ENCODE peak calls at places on chromosomes 13 and 19, in nine cellular contexts. K is heart right ventricle, D is dorsolateral prefrontal cortex, U is foreskin fibroblast, V is body of pancreas, N is cardiac muscle cell, H is left lung, O is GM12865, T is sigmoid colon. P is an unnamed sample.
A peak's percentile ranks its signal among the peaks of the same experiment; 100 is the strongest.

GRCh38 chr19:48833977-48834376 is 2.3 kb downstream of the HSD17B14 start:
- DNase-seq in N (no peak), K (no peak), V (no peak), O (no peak), H (no peak), T (no peak), D (no peak), U (no peak), P (no peak)

GRCh38 chr19:497861-498590 is 1.7 kb downstream of the MADCAM1 start:
- DNase-seq in T (no peak), K (no peak), U (no peak), H (peak; percentile 79), D (no peak), V (no peak), N (no peak), O (no peak), P (no peak)

GRCh38 chr19:871446-872265 is 12.2 kb downstream of the CFD start:
- DNase-seq in T (no peak), D (no peak), N (peak; percentile 56), V (no peak), U (peak; percentile 69), H (no peak), O (no peak), K (no peak), P (no peak)

GRCh38 chr13:112961457-112962369 is 7.3 kb upstream of the MCF2L start:
- DNase-seq in V (no peak), H (peak; percentile 58), O (no peak), D (peak; percentile 26), T (peak; percentile 48), N (no peak), U (no peak), K (no peak), P (no peak)

GRCh38 chr13:20160346-20161274 is at the start of gene GJA3:
- DNase-seq in O (peak; percentile 84), N (peak; percentile 22), H (no peak), T (no peak), U (peak; percentile 75), V (peak; percentile 32), D (no peak), K (peak; percentile 66), P (no peak)

GRCh38 chr13:99505814-99506269 is 4.6 kb downstream of the TM9SF2 start:
- DNase-seq in K (no peak), D (no peak), H (no peak), V (no peak), O (peak; percentile 13), T (no peak), N (peak; percentile 27), U (peak; percentile 17), P (no peak)

GRCh38 chr19:55311397-55311796 is 13.7 kb downstream of the TMEM150B start:
- DNase-seq in O (no peak), H (no peak), N (no peak), U (no peak), D (no peak), V (no peak), T (no peak), K (no peak), P (no peak)

GRCh38 chr19:40084948-40085347 is 5.8 kb downstream of the ZNF780A start:
- DNase-seq in T (no peak), H (no peak), D (no peak), O (no peak), U (no peak), K (no peak), V (no peak), N (peak; percentile 18), P (no peak)

GRCh38 chr19:1311543-1312091 is 25.9 kb downstream of the EFNA2 start:
- DNase-seq in H (no peak), T (no peak), U (no peak), V (no peak), O (no peak), K (no peak), D (no peak), N (no peak), P (no peak)

GRCh38 chr13:30629527-30629926 is 11.8 kb downstream of the USPL1 start:
- DNase-seq in H (no peak), U (no peak), D (no peak), O (no peak), N (no peak), T (no peak), K (no peak), V (no peak), P (no peak)

GRCh38 chr13:28385362-28385761 is 109.6 kb downstream of the FLT1 start:
- DNase-seq in K (no peak), V (no peak), N (no peak), H (no peak), U (no peak), T (no peak), O (no peak), D (no peak), P (no peak)

GRCh38 chr13:78045916-78046315 is 127.3 kb upstream of the EDNRB start:
- DNase-seq in N (peak; percentile 9), D (no peak), V (no peak), K (no peak), O (no peak), H (no peak), U (no peak), T (no peak), P (no peak)

GRCh38 chr13:34030782-34031181 is 212.8 kb downstream of the RFC3 start:
- DNase-seq in N (no peak), O (no peak), D (no peak), U (peak; percentile 63), K (no peak), H (no peak), T (no peak), V (no peak), P (no peak)

GRCh38 chr13:57557979-57558529 is 73.5 kb upstream of the PCDH17 start:
- DNase-seq in H (no peak), T (no peak), V (no peak), U (no peak), D (no peak), O (no peak), N (peak; percentile 0), K (no peak), P (no peak)

GRCh38 chr13:28494861-28495585 is at the start of gene FLT1:
- DNase-seq in U (peak; percentile 76), H (peak; percentile 89), T (no peak), V (peak; percentile 19), D (no peak), O (peak; percentile 14), N (peak; percentile 48), K (peak; percentile 79), P (no peak)

GRCh38 chr19:6074709-6075403 is 35.4 kb downstream of the RFX2 start:
- DNase-seq in U (no peak), N (no peak), O (no peak), V (no peak), H (no peak), D (no peak), T (no peak), K (no peak), P (no peak)
- TF ChIP-seq CTCF in U (no peak), N (no peak), O (no peak), V (no peak), H (no peak), D (no peak), T (no peak), K (no peak), P (no peak)

GRCh38 chr19:41521860-41522555 is 54.0 kb upstream of the CEACAM21 start:
- DNase-seq in K (peak; percentile 40), N (no peak), V (no peak), D (no peak), O (peak; percentile 42), H (peak; percentile 90), T (no peak), U (peak; percentile 14), P (no peak)
- H3K4me3 ChIP-seq in K (peak overlapping the region; percentile 44), N (no peak overlapping the region), V (no peak overlapping the region), D (peak overlapping the region; percentile 3), O (peak overlapping the region; percentile 46), H (peak overlapping the region; percentile 37), T (peak overlapping the region; percentile 38), U (no peak overlapping the region), P (no peak overlapping the region)

DNA sequence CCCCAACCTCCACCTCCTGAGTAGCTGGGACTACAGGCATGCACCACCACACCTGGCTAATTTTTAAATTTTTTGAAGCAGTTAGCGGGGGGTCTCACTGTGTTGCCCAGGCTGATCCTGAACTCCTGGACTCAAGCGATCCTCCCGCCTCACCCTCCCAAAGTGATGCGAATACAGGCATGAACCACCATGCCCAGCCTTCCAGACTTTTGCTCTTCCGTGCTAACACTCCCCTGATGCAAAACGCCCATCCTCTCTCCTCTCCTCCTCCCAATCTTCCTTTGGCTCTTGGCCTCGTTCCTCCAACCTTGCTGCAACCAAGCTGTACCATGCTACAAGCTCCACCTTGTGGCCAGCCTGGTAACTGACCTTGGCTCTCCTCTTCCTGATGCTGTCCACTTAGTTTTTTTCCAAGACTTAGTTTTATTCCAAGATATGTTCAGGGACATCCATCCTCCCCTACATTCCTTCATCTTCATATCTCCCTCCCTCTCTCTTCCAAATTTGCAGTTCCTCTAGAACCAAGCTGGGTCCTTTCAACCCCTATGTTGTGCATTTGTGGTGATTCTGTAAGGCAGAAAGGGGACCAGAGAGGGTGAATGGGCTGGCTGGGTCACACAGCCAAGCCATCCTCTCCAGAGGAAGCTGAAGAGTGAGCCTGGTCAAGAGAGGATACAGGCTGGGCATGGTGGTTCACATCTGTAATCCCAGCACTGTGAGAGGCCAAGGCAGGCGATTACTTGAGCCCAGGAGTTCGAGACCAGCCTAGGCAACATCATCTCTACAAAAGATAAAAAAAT is 32.8 kb downstream of the TINCR start:
- DNase-seq in O (peak; percentile 5), H (no peak), U (peak; percentile 26), K (no peak), N (no peak), T (no peak), D (no peak), V (no peak), P (no peak)
- TF ChIP-seq CTCF in O (peak; percentile 31), H (no peak), U (peak; percentile 34), K (peak; percentile 18), N (peak; percentile 43), T (no peak), D (no peak), V (no peak), P (peak; percentile 44)

GRCh38 chr13:29526741-29527140 is 68.7 kb downstream of the SLC7A1 start:
- DNase-seq in K (no peak), O (no peak), U (no peak), N (no peak), T (no peak), D (no peak), V (no peak), H (no peak), P (no peak)

GRCh38 chr13:29527916-29528315 is 67.6 kb downstream of the SLC7A1 start:
- DNase-seq in H (no peak), N (no peak), V (no peak), K (no peak), T (no peak), O (no peak), U (no peak), D (no peak), P (no peak)

GRCh38 chr13:29527511-29527910 is 68.0 kb downstream of the SLC7A1 start:
- DNase-seq in H (no peak), V (no peak), U (no peak), N (no peak), K (no peak), O (no peak), D (no peak), T (no peak), P (no peak)

GRCh38 chr13:29532136-29532535 is 63.4 kb downstream of the SLC7A1 start:
- DNase-seq in D (no peak), O (no peak), H (no peak), T (no peak), U (no peak), K (no peak), N (no peak), V (no peak), P (no peak)

DNA sequence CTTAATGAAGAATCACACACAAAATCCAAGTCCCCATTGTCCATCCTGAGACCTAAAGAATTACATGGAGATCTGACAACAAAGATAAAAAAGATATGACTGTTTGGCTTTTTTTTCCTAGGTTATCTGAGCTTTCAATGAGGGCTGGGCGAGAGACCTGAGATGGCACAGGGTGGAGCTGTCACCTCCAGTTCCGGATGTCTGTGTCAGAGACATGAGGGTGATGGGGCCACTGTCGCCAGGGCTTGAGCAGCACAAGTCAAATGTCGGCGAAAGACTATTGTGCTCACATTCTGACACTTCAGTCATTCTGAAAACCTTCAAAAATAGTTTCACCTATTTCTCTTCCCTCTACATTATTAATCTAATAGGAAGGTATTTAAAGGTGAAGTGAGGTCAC is 65.7 kb downstream of the SLC7A1 start:
- DNase-seq in T (no peak), V (no peak), D (no peak), U (no peak), O (no peak), H (no peak), N (no peak), K (no peak), P (no peak)
- H3K4me3 ChIP-seq in T (no peak overlapping the region), V (no peak overlapping the region), D (no peak overlapping the region), U (no peak overlapping the region), O (no peak overlapping the region), H (no peak overlapping the region), N (no peak overlapping the region), K (no peak overlapping the region), P (no peak overlapping the region)